ENCODE peak calls at places on chromosomes 1 and 21, in four cellular contexts. V, I, H and W are unnamed samples.

GRCh38 chr1:168719306-168720111 is 9.5 kb downstream of the DPT start:
- DNase-seq in V (no peak), I (no peak), H (no peak), W (no peak)

GRCh38 chr21:45227735-45228134 is 60.0 kb downstream of the POFUT2 start:
- DNase-seq in V (no peak), I (no peak), H (no peak), W (no peak)

GRCh38 chr21:42629856-42630410 is 23.5 kb upstream of the PDE9A start:
- DNase-seq in V (no peak), I (no peak), H (no peak), W (no peak)

GRCh38 chr21:31670065-31670464 is 10.6 kb downstream of the SOD1 start:
- DNase-seq in V (no peak), I (no peak), H (peak; percentile 16), W (no peak)

GRCh38 chr1:1399870-1400575 is 888 bp upstream of the CCNL2 start:
- DNase-seq in V (peak; percentile 18), I (no peak), H (peak; percentile 16), W (no peak)

GRCh38 chr21:32529679-32530078 is 55.6 kb downstream of the TCP10L start:
- DNase-seq in V (no peak), I (no peak), H (no peak), W (no peak)

GRCh38 chr1:29119365-29119929 is 4.3 kb downstream of the TMEM200B start:
- DNase-seq in V (peak; percentile 7), I (no peak), H (no peak), W (no peak)

GRCh38 chr1:155396874-155397476 is 76.3 kb downstream of the RUSC1 start:
- DNase-seq in V (no peak), I (no peak), H (no peak), W (no peak)

GRCh38 chr1:170395149-170395548 is 136.8 kb upstream of the GORAB start:
- DNase-seq in V (no peak), I (no peak), H (no peak), W (no peak)

GRCh38 chr1:78491311-78492071 is 717 bp downstream of the PTGFR start:
- DNase-seq in V (peak; percentile 61), I (no peak), H (peak; percentile 74), W (peak; percentile 19)

GRCh38 chr1:61332196-61332753 is 249.9 kb downstream of the NFIA start:
- DNase-seq in V (no peak), I (no peak), H (no peak), W (no peak)

GRCh38 chr1:82318921-82319320 is 518.2 kb downstream of the ADGRL2 start:
- DNase-seq in V (no peak), I (no peak), H (peak; percentile 7), W (no peak)

GRCh38 chr1:202106340-202107284 is 16.1 kb upstream of the GPR37L1 start:
- DNase-seq in V (no peak), I (no peak), H (no peak), W (peak; percentile 45)

GRCh38 chr1:208164609-208165008 is 79.6 kb downstream of the PLXNA2 start:
- DNase-seq in V (no peak), I (no peak), H (no peak), W (no peak)

GRCh38 chr21:34994646-34995631 is 54.2 kb downstream of the RUNX1 start:
- DNase-seq in V (no peak), I (no peak), H (no peak), W (no peak)

GRCh38 chr1:204480515-204480914 is 14.1 kb downstream of the PIK3C2B start:
- DNase-seq in V (no peak), I (no peak), H (no peak), W (no peak)

GRCh38 chr21:34722684-34723300 is 54.0 kb downstream of the CLIC6 start:
- DNase-seq in V (no peak), I (no peak), H (no peak), W (peak; percentile 36)

GRCh38 chr1:17187065-17187464 is 17.9 kb upstream of the PADI1 start:
- DNase-seq in V (no peak), I (no peak), H (no peak), W (no peak)

GRCh38 chr1:97845805-97846204 is 75.0 kb downstream of the DPYD start:
- DNase-seq in V (no peak), I (no peak), H (no peak), W (no peak)

GRCh38 chr1:227372662-227373061 is 54.4 kb upstream of the CDC42BPA start:
- DNase-seq in V (peak; percentile 72), I (no peak), H (peak; percentile 73), W (peak; percentile 25)

GRCh38 chr1:70353641-70354331 is 736 bp downstream of the ANKRD13C start:
- DNase-seq in V (peak; percentile 74), I (no peak), H (peak; percentile 55), W (peak; percentile 58)

GRCh38 chr1:27476222-27476621 is 13.7 kb downstream of the WASF2 start:
- DNase-seq in V (no peak), I (no peak), H (no peak), W (peak; percentile 4)

GRCh38 chr1:36389960-36390359 is 4.2 kb upstream of the STK40 start:
- DNase-seq in V (no peak), I (no peak), H (no peak), W (no peak)

GRCh38 chr1:41917051-41917530 is 1.6 kb downstream of the HIVEP3 start:
- DNase-seq in V (no peak), I (no peak), H (no peak), W (no peak)

GRCh38 chr1:100811808-100812207 is 82.8 kb downstream of the EXTL2 start:
- DNase-seq in V (peak; percentile 51), I (no peak), H (no peak), W (no peak)

GRCh38 chr1:56543783-56544612 is 35.4 kb downstream of the PLPP3 start:
- DNase-seq in V (no peak), I (no peak), H (no peak), W (no peak)

GRCh38 chr1:186310307-186310706 is 64.7 kb downstream of the TPR start:
- DNase-seq in V (no peak), I (no peak), H (no peak), W (no peak)

GRCh38 chr1:230170610-230171009 is 103.6 kb downstream of the GALNT2 start:
- DNase-seq in V (peak; percentile 18), I (no peak), H (no peak), W (peak; percentile 6)

GRCh38 chr1:109158433-109158832 is 44.5 kb downstream of the ELAPOR1 start:
- DNase-seq in V (no peak), I (no peak), H (no peak), W (no peak)

GRCh38 chr1:226870323-226871046 is at the start of gene PSEN2:
- DNase-seq in V (peak; percentile 28), I (no peak), H (peak; percentile 62), W (peak; percentile 86)

GRCh38 chr1:8567146-8567545 is 249.2 kb downstream of the SLC45A1 start:
- DNase-seq in V (peak; percentile 84), I (no peak), H (no peak), W (no peak)

GRCh38 chr1:33327587-33328325 is 6.9 kb upstream of the A3GALT2 start:
- DNase-seq in V (peak; percentile 99), I (no peak), H (peak; percentile 97), W (no peak)

GRCh38 chr1:88773540-88774150 is 89.6 kb downstream of the PKN2 start:
- DNase-seq in V (peak; percentile 72), I (no peak), H (peak; percentile 29), W (no peak)

GRCh38 chr1:204705888-204706837 is 20.6 kb upstream of the LRRN2 start:
- DNase-seq in V (no peak), I (no peak), H (no peak), W (no peak)

GRCh38 chr1:113178522-113178921 is 105.5 kb downstream of the LRIG2 start:
- DNase-seq in V (no peak), I (no peak), H (no peak), W (no peak)

GRCh38 chr1:93304716-93305138 is 41.0 kb upstream of the DR1 start:
- DNase-seq in V (peak; percentile 79), I (no peak), H (peak; percentile 37), W (peak; percentile 72)

GRCh38 chr1:189821838-189822237 is 655.8 kb downstream of the BRINP3 start:
- DNase-seq in V (peak; percentile 36), I (no peak), H (no peak), W (no peak)

GRCh38 chr1:248824301-248824700 is 1.4 kb downstream of the SH3BP5L start:
- DNase-seq in V (no peak), I (no peak), H (no peak), W (no peak)

DNA sequence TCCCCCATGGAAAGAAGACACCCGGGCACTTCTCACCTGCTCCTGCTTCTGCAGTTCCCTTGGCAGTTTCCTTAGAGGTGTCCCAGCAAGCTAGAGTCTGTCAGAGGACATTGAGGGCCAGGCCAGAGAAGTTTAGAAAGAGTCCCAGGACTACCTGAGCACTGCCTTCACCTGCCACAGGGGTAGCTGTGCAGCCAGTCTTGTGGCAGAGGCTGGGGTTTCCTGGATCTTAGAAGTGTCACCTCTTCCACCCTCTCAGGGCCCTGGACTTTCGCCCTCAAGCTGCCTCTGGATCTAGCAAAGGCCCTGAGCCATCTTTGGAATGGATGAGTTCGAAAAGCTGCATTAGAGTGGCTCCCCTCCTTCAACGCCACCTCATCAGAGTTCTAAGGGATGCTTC is 34.9 kb upstream of the BTG2 start:
- DNase-seq in V (no peak), I (no peak), H (no peak), W (no peak)
- TF ChIP-seq CTCF in V (no peak), I (no peak), H (no peak), W (no peak)

GRCh38 chr1:165152727-165153126 is 203.8 kb downstream of the LMX1A start:
- DNase-seq in V (no peak), I (no peak), H (no peak), W (no peak)
- TF ChIP-seq CTCF in V (no peak), I (peak; percentile 11), H (no peak), W (no peak)

GRCh38 chr1:11741919-11742598 is 6.1 kb downstream of the AGTRAP start:
- DNase-seq in V (no peak), I (no peak), H (no peak), W (no peak)
- TF ChIP-seq CTCF in V (no peak), I (no peak), H (no peak), W (no peak)

DNA sequence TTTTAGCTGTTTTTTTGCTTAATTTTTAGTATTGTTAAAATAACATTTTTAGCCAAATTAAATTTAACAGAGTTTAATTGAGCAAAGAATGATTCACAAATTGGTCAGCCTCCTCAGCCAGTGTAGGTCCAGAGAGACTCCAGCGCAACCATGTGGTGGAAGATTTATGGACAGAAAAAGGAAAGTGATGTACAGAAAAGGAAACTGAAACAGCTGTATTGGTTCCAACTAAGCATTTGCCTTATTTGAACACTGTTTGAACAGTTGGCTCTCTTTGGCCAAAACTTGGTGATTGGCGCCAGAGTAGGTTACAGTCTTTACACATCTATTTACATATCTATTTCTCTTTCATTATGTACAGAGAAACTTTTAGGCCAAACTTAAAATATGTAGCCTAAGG is 19.4 kb downstream of the RPS6KC1 start:
- DNase-seq in V (peak; percentile 86), I (no peak), H (peak; percentile 50), W (peak; percentile 31)
- TF ChIP-seq CTCF in V (peak; percentile 43), I (no peak), H (no peak), W (no peak)

DNA sequence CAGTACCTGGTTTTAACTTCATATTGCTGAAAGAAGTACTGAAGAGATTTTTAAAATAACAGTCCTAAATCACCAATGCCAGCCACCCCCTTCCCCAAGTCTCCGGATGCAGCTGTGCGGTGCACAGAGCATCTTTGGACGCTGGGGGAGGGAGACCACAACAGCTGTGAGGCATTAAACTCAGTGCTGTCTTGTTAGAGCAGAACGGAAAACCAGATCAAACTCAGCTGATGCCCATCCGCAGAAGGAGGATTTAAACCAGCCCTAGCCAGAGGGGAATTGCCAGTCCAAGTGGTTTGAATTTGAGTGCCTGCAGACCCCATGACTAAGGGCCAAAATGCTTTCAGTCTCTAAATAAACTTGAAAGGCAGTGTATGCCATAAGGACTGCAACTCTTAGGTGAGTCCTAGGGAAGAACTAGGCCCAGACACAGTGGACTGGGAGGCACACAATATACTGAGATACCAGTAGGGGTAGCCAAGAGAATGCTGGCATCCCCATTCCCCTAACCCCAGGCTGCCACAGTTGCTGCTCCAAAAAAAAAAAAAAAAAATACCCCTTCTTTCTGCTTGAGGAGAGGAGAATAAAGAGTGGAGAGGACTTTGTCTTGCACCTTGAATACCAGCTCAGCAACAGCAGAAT is 576.2 kb downstream of the NEGR1 start:
- DNase-seq in V (peak; percentile 15), I (no peak), H (no peak), W (no peak)
- TF ChIP-seq CTCF in V (no peak), I (no peak), H (no peak), W (no peak)